ENCODE peak calls at places on chromosomes 5 and 9, in four cellular contexts. P is A549, Y is HCT116, I is GM12878. Z is an unnamed sample.

GRCh38 chr5:139788294-139788875 is 7.2 kb upstream of the PSD2 start:
- DNase-seq in P (no peak), Y (no peak), I (no peak), Z (no peak)

GRCh38 chr5:159911349-159911748 is 4.9 kb upstream of the ADRA1B start:
- DNase-seq in I (no peak), P (peak), Y (no peak), Z (no peak)

GRCh38 chr9:93599571-93600403 is 23.4 kb downstream of the PHF2 start:
- DNase-seq in I (no peak), Y (no peak), P (no peak), Z (no peak)

GRCh38 chr5:126449751-126450271 is 26.6 kb downstream of the GRAMD2B start:
- DNase-seq in P (no peak), I (peak), Y (no peak), Z (peak)

GRCh38 chr9:38126730-38127129 is 57.7 kb upstream of the SHB start:
- DNase-seq in Y (no peak), I (no peak), P (no peak), Z (peak)

GRCh38 chr5:178454308-178454707 is 135.9 kb downstream of the COL23A1 start:
- DNase-seq in P (no peak), I (no peak), Y (no peak), Z (no peak)

GRCh38 chr5:147445093-147445492 is 64.8 kb downstream of the DPYSL3 start:
- DNase-seq in P (no peak), Y (no peak), I (no peak), Z (no peak)

GRCh38 chr9:90773593-90773992 is 28.0 kb upstream of the SYK start:
- DNase-seq in P (no peak), Y (no peak), I (no peak), Z (peak)

GRCh38 chr5:133873936-133874585 is 94.4 kb downstream of the C5orf15 start:
- DNase-seq in P (no peak), I (no peak), Y (no peak), Z (peak)

GRCh38 chr5:66606713-66607112 is 10.5 kb downstream of the MAST4 start:
- DNase-seq in I (no peak), Y (no peak), P (no peak), Z (no peak)

GRCh38 chr9:114223564-114224246 is 68.4 kb downstream of the COL27A1 start:
- DNase-seq in I (no peak), Y (peak), P (peak), Z (peak)

GRCh38 chr9:111036068-111036789 is 2.0 kb downstream of the LPAR1 start:
- DNase-seq in Y (peak), I (no peak), P (peak), Z (peak)

GRCh38 chr9:113528088-113528487 is 64.6 kb downstream of the RGS3 start:
- DNase-seq in P (no peak), I (no peak), Y (no peak), Z (no peak)

GRCh38 chr5:130002183-130002582 is 97.9 kb downstream of the CHSY3 start:
- DNase-seq in I (no peak), Y (no peak), P (no peak), Z (no peak)

GRCh38 chr9:117772960-117773359 is 68.8 kb downstream of the TLR4 start:
- DNase-seq in P (no peak), I (no peak), Y (no peak), Z (no peak)

GRCh38 chr5:147567917-147568598 is 58.2 kb upstream of the DPYSL3 start:
- DNase-seq in P (peak), I (no peak), Y (no peak), Z (peak)

GRCh38 chr5:126334755-126335154 is 88.5 kb upstream of the GRAMD2B start:
- DNase-seq in P (no peak), I (no peak), Y (no peak), Z (no peak)

GRCh38 chr5:136001531-136001930 is 27.3 kb upstream of the TGFBI start:
- DNase-seq in I (no peak), Y (no peak), P (no peak), Z (no peak)

GRCh38 chr9:134502261-134503211 is 139.1 kb upstream of the COL5A1 start:
- DNase-seq in I (no peak), P (peak), Y (no peak), Z (peak)

GRCh38 chr5:84688566-84688965 is 303.9 kb upstream of the EDIL3 start:
- DNase-seq in I (no peak), P (no peak), Y (no peak), Z (peak)

GRCh38 chr5:179264641-179265528 is 80.4 kb downstream of the ADAMTS2 start:
- DNase-seq in Y (no peak), I (no peak), P (no peak), Z (no peak)

GRCh38 chr9:129138476-129139232 is 27.4 kb downstream of the PTPA start:
- DNase-seq in I (no peak), Y (no peak), P (no peak), Z (peak)

GRCh38 chr5:151155777-151156731 is 1.5 kb downstream of the ANXA6 start:
- DNase-seq in I (no peak), P (no peak), Y (no peak), Z (no peak)

GRCh38 chr9:105557804-105558610 is at the start of gene FKTN:
- DNase-seq in I (peak), Y (peak), P (peak), Z (peak)

GRCh38 chr5:54274944-54275343 is 35.4 kb downstream of the ARL15 start:
- DNase-seq in P (no peak), I (no peak), Y (no peak), Z (no peak)

GRCh38 chr9:128145536-128145935 is 3.7 kb upstream of the LCN2 start:
- DNase-seq in I (no peak), Y (no peak), P (no peak), Z (peak)

GRCh38 chr5:55924744-55925143 is 70.0 kb downstream of the IL6ST start:
- DNase-seq in P (no peak), I (no peak), Y (no peak), Z (no peak)

GRCh38 chr5:120624021-120624563 is 160.0 kb downstream of the PRR16 start:
- DNase-seq in Y (no peak), P (no peak), I (no peak), Z (peak)

GRCh38 chr5:180314106-180314505 is 22.2 kb upstream of the MAPK9 start:
- DNase-seq in Y (no peak), P (no peak), I (no peak), Z (no peak)

GRCh38 chr5:67404261-67405100 is 207.9 kb upstream of the CD180 start:
- DNase-seq in P (peak), I (no peak), Y (no peak), Z (peak)

GRCh38 chr9:27818348-27818747 is 245.1 kb upstream of the C9orf72 start:
- DNase-seq in P (no peak), Y (no peak), I (no peak), Z (no peak)

GRCh38 chr9:21455320-21455719 is 15.1 kb downstream of the IFNA1 start:
- DNase-seq in I (no peak), Y (peak), P (peak), Z (peak)

GRCh38 chr9:88814521-88815101 is 176.7 kb upstream of the S1PR3 start:
- DNase-seq in I (no peak), P (no peak), Y (no peak), Z (no peak)

GRCh38 chr9:88074931-88075330 is 63.3 kb downstream of the SPATA31C2 start:
- DNase-seq in Y (no peak), I (no peak), P (no peak), Z (no peak)

GRCh38 chr9:138038244-138038671 is 160.7 kb downstream of the CACNA1B start:
- DNase-seq in P (no peak), Y (no peak), I (no peak), Z (no peak)

GRCh38 chr5:13985736-13986418 is 41.4 kb upstream of the DNAH5 start:
- DNase-seq in P (peak), I (no peak), Y (peak), Z (peak)

GRCh38 chr5:116577064-116577788 is 2.6 kb upstream of the SEMA6A start:
- DNase-seq in P (no peak), Y (no peak), I (peak), Z (no peak)

DNA sequence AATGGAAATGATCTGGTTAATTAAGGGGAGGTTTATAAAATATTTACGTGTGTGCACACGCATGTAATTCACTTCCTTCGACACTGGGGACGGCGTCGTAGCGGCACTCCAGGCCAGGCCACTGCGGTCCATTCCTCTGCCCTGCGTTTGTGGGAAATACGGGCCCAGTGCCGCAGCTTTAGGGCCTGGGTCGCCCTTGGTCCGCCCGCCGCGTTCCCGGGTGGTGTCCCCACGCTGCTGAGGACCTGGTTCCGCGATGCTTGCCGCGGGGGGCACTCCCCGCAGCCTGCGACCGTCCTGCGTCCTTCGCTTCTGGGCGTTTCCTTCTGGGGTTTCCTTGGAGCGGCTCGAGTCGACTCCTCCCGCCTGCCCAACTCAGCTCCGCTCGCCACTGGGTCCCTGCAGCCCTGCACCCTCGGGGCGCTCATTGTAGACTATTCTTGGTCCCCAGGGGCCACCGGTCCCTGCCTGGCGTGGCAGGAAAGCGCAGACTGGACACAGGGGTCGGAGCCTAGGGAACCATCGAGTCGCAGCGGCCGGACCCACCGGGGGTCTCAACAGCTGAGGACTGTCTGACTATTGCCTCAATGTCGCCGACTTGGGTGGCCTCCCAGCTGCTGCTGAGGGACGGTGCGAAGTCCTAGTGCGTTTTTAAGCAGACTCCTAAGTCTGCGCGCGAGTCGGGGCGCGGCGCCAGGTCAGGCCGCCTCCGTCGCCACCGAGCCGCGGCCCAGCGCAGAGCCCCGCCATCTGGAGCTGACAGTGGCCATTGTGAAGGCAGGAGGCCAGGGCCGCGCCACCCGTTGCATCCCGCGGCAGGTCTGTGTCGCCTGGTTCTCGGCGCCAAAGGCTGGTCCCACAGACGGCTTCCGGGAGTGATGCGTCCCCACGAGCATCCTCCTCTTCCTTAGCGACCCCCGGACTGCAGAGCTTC is 4.4 kb upstream of the IRX1 start:
- DNase-seq in Y (no peak), I (no peak), P (no peak), Z (no peak)
- TF ChIP-seq CTCF in Y (no peak), I (no peak), P (no peak), Z (no peak)

GRCh38 chr5:52995095-52995494 is 5.9 kb downstream of the ITGA2 start:
- DNase-seq in I (no peak), Y (no peak), P (no peak), Z (no peak)

GRCh38 chr5:52997424-52997823 is 8.3 kb downstream of the ITGA2 start:
- DNase-seq in P (peak), Y (no peak), I (no peak), Z (no peak)

GRCh38 chr5:52995914-52996313 is 6.8 kb downstream of the ITGA2 start:
- DNase-seq in I (no peak), Y (no peak), P (no peak), Z (no peak)

GRCh38 chr5:52998552-52999313 is 9.6 kb downstream of the ITGA2 start:
- DNase-seq in Y (no peak), I (no peak), P (no peak), Z (no peak)

DNA sequence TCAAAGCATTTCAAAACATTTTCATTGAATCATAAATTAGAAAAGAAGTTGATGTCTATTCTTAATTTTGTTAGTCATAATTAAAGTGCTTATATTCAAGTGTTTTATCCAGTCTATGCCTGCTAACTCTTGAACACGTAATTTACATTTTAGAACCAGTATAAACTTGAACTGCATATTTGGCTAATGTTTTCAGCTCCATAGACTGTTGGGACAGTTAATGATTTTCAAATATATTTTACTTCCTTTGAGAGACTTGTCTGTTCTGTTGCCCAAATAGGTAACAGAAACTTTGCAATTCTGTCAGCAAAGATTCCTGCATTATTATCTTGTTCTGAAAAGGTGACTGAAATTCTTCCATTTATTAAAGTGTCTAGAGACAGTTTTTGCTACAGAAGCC is 7.8 kb downstream of the ITGA2 start:
- DNase-seq in Y (no peak), P (no peak), I (no peak), Z (no peak)
- H3K4me2 ChIP-seq in Y (no peak), P (peak), I (no peak), Z (no peak)

GRCh38 chr5:157961176-157961575 is 102.2 kb upstream of the CLINT1 start:
- DNase-seq in Y (no peak), I (no peak), P (no peak), Z (no peak)
- H3K27ac ChIP-seq in Y (no peak), I (no peak), P (no peak), Z (no peak)

GRCh38 chr5:163463063-163463435 is 2.6 kb downstream of the HMMR start:
- DNase-seq in P (no peak), Y (no peak), I (no peak), Z (no peak)

GRCh38 chr5:163459465-163459887 is 426 bp downstream of the NUDCD2 start:
- DNase-seq in P (no peak), Y (no peak), I (no peak), Z (no peak)

GRCh38 chr5:163458778-163459405 is 1.0 kb downstream of the NUDCD2 start:
- DNase-seq in I (no peak), Y (no peak), P (no peak), Z (no peak)

GRCh38 chr5:163460562-163461176 is at the start of gene HMMR:
- DNase-seq in P (peak), I (no peak), Y (no peak), Z (peak)

GRCh38 chr5:163459888-163460561 is at the start of gene NUDCD2:
- DNase-seq in Y (peak), I (peak), P (peak), Z (peak)
- TF ChIP-seq CTCF in Y (no peak), I (peak), P (peak), Z (peak)

GRCh38 chr9:34562136-34562745 is 27.3 kb downstream of the CNTFR start:
- DNase-seq in Y (no peak), P (peak), I (no peak), Z (peak)

GRCh38 chr9:34558341-34558740 is 31.2 kb downstream of the CNTFR start:
- DNase-seq in Y (no peak), P (no peak), I (no peak), Z (no peak)

GRCh38 chr9:34559616-34560546 is 29.6 kb downstream of the CNTFR start:
- DNase-seq in P (peak), I (no peak), Y (no peak), Z (no peak)

GRCh38 chr9:34558911-34559615 is 30.5 kb downstream of the CNTFR start:
- DNase-seq in I (no peak), Y (no peak), P (no peak), Z (no peak)

DNA sequence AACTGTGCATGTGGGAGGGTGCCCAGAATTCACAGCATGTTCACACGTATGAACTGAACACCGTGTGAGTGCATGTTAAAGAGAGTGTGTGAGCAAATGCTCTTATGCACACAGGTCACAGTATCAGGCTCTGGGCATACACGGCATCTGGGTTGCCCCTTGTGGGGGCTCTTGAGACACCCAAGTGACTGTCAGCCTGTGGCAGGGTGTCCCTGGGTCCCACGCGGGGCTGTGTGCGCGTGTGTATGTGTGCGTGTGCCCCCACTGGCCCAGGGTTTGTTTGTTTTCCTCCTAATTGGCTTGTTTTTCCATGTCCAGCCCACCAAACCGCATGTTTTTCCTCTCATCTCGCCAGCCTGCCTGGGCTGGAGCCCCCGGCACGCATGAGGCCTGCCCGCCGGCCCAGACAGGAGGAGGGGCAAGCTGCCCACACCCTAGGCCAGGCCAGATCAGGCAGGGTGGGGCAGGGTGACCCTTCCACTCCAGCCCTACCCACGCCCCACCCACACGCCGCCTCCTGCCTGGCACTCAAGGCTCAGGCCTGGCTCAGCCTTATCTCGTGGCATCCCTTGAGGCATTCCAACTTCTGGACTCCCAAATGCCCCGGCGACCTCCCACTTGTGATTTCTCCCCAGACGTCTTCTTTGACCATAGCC is 28.8 kb downstream of the CNTFR start:
- DNase-seq in Y (no peak), I (no peak), P (no peak), Z (no peak)
- H3K4me2 ChIP-seq in Y (no peak), I (no peak), P (peak), Z (no peak)

GRCh38 chr9:15461601-15462000 is 38.9 kb downstream of the SNAPC3 start:
- DNase-seq in I (no peak), P (no peak), Y (no peak), Z (no peak)

DNA sequence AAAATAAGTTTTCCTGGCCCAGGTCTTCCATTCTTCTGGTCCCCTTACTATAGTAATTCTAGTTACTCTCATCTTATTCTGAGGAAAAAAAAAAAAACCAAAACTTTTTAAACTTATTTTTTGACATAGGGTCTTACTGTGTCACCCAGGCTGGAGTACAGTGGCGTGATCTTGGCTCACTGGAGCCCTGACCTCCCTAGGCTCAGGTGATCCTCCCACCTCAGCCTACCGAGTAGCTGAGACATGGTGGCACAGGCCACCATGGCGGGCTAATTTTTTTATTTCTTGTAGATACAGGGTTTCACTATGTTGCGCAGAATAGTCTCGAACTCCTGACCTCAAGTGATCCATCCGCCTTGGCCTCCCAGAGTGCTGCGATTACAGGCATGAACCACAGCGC is 38.4 kb downstream of the SNAPC3 start:
- DNase-seq in P (no peak), I (no peak), Y (no peak), Z (no peak)
- H3K27ac ChIP-seq in P (no peak), I (no peak), Y (no peak), Z (no peak)